ENCODE peak calls at places on chromosomes 12 and 14, in four cellular contexts. L is HepG2, Y is WTC11, T is A549. J is an unnamed sample.

GRCh38 chr12:45637706-45638105 is 91.8 kb upstream of the ARID2 start:
- DNase-seq in Y (no peak), L (no peak), T (no peak), J (no peak)

GRCh38 chr12:7583471-7583870 is 79.9 kb upstream of the CD163 start:
- DNase-seq in Y (no peak), T (no peak), L (no peak), J (no peak)

GRCh38 chr12:124506145-124506831 is 61.1 kb downstream of the NCOR2 start:
- DNase-seq in L (no peak), Y (no peak), T (no peak), J (peak; percentile 34)

GRCh38 chr14:26204362-26204953 is 393.4 kb downstream of the NOVA1 start:
- DNase-seq in T (no peak), Y (no peak), L (no peak), J (no peak)

GRCh38 chr12:79983492-79983891 is 48.6 kb upstream of the PPP1R12A start:
- DNase-seq in L (no peak), T (no peak), Y (no peak), J (no peak)

GRCh38 chr14:70808023-70808401 is 1.3 kb downstream of the MAP3K9 start:
- DNase-seq in T (peak; percentile 68), L (peak; percentile 47), Y (peak; percentile 52), J (no peak)

GRCh38 chr14:104098272-104099095 is 13.0 kb downstream of the ASPG start:
- DNase-seq in T (no peak), L (no peak), Y (no peak), J (no peak)

GRCh38 chr14:90726656-90727055 is 89.6 kb downstream of the TTC7B start:
- DNase-seq in T (no peak), Y (peak; percentile 24), L (no peak), J (no peak)

GRCh38 chr12:74365178-74365964 is 172.3 kb upstream of the ATXN7L3B start:
- DNase-seq in L (peak; percentile 21), Y (peak; percentile 48), T (no peak), J (peak; percentile 35)

GRCh38 chr14:92507174-92507768 is 6.3 kb upstream of the RIN3 start:
- DNase-seq in T (no peak), Y (no peak), L (no peak), J (no peak)

GRCh38 chr12:130715150-130715995 is 726 bp downstream of the RIMBP2 start:
- DNase-seq in Y (no peak), L (no peak), T (no peak), J (no peak)

GRCh38 chr12:119227292-119227691 is 48.6 kb downstream of the HSPB8 start:
- DNase-seq in T (no peak), Y (no peak), L (no peak), J (no peak)

GRCh38 chr14:102279688-102280348 is 25.1 kb downstream of the MOK start:
- DNase-seq in L (peak; percentile 64), T (peak; percentile 87), Y (no peak), J (no peak)

GRCh38 chr14:61456720-61457119 is 135.3 kb downstream of the PRKCH start:
- DNase-seq in T (peak; percentile 86), L (peak; percentile 60), Y (peak; percentile 77), J (peak; percentile 68)

GRCh38 chr14:47917344-47917954 is 242.0 kb upstream of the MDGA2 start:
- DNase-seq in T (no peak), Y (peak; percentile 37), L (peak; percentile 9), J (no peak)

GRCh38 chr12:113896194-113896593 is 69.9 kb downstream of the RBM19 start:
- DNase-seq in Y (peak; percentile 79), T (no peak), L (no peak), J (peak; percentile 48)

GRCh38 chr12:89464974-89465592 is 59.5 kb downstream of the GALNT4 start:
- DNase-seq in Y (no peak), L (no peak), T (no peak), J (no peak)

GRCh38 chr12:47184813-47185212 is 105.1 kb upstream of the AMIGO2 start:
- DNase-seq in L (no peak), Y (no peak), T (no peak), J (no peak)

GRCh38 chr14:106670006-106670405 is 1143.6 kb downstream of the TMEM121 start:
- DNase-seq in T (no peak), Y (no peak), L (no peak), J (no peak)

GRCh38 chr14:106666341-106666740 is 1140.0 kb downstream of the TMEM121 start:
- DNase-seq in T (no peak), Y (no peak), L (no peak), J (no peak)

GRCh38 chr14:106662947-106663346 is 1136.6 kb downstream of the TMEM121 start:
- DNase-seq in L (no peak), Y (no peak), T (no peak), J (no peak)

DNA sequence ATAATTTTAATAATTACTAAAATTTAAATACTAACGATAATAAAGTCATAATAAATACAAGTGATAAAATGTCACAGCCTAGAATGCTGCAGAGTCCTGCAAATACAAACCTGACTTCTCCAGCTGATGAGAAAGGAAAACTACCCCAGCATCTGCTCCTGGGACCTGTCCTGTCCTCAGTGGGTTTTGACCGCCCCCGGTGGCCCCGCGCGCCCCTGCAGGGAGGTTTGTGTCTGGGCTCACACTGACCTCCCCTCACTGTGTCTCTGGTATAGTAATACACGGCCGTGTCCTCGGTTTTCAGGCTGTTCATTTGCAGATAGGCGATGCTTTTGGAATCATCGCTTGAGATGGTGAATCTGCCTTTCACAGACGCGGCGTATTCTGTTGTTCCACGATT is 1139.4 kb downstream of the TMEM121 start:
- DNase-seq in Y (no peak), L (no peak), T (no peak), J (no peak)
- TF ChIP-seq HMGXB4 in Y (no peak), L (no peak), T (no peak), J (no peak)

GRCh38 chr12:131982041-131982440 is 32.3 kb downstream of the EP400 start:
- DNase-seq in T (no peak), L (no peak), Y (no peak), J (no peak)

GRCh38 chr12:131979606-131980005 is 29.9 kb downstream of the EP400 start:
- DNase-seq in Y (no peak), T (no peak), L (no peak), J (no peak)

GRCh38 chr12:131983026-131983425 is 33.3 kb downstream of the EP400 start:
- DNase-seq in L (no peak), T (no peak), Y (no peak), J (no peak)

GRCh38 chr12:131981388-131981787 is 31.6 kb downstream of the EP400 start:
- DNase-seq in Y (no peak), T (no peak), L (no peak), J (no peak)

GRCh38 chr12:131980263-131980662 is 30.5 kb downstream of the EP400 start:
- DNase-seq in Y (no peak), L (no peak), T (no peak), J (no peak)
- TF ChIP-seq CTCF in Y (no peak), L (peak; percentile 24), T (peak; percentile 34), J (no peak)

DNA sequence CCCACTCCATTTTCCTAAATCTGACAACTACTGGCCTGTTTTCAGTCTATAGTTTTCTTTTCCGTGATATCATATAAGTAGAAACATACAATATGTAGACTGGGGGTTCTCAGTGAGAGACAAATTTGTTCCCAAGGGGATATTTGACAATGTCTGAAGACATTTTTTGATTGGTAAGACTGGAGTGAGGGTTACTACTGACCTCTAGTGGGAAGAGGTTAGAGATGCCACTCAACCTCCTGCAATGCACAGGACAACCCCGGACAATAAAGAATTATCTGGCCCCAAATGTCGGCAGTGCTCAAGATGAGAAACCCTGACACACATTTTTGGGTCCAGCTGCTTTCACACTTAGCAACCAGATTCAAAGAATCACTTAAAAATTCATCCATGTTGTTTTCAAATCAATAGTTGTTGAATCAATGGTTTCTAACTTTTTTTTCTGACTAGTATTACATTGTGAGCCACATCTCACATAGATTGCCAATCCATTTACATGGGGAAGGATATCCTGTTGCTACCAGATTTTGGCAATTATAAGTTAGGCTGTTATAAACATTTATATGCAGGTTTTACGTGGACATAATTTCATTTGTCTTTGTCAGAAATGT is 307.1 kb downstream of the RPL10L start:
- DNase-seq in T (no peak), L (peak; percentile 15), Y (no peak), J (peak; percentile 1)
- TF ChIP-seq HMGXB4 in T (no peak), L (no peak), Y (no peak), J (no peak)

GRCh38 chr12:53220857-53221202 is 11.2 kb downstream of the RARG start:
- DNase-seq in L (peak; percentile 81), T (peak; percentile 98), Y (peak; percentile 94), J (peak; percentile 96)

GRCh38 chr12:53219956-53220856 is 11.8 kb downstream of the RARG start:
- DNase-seq in Y (peak; percentile 67), L (peak; percentile 38), T (peak; percentile 79), J (peak; percentile 83)

GRCh38 chr12:53223006-53223305 is 9.1 kb downstream of the RARG start:
- DNase-seq in T (no peak), Y (no peak), L (no peak), J (no peak)

GRCh38 chr12:53222170-53223005 is 9.6 kb downstream of the RARG start:
- DNase-seq in L (no peak), Y (no peak), T (no peak), J (no peak)

DNA sequence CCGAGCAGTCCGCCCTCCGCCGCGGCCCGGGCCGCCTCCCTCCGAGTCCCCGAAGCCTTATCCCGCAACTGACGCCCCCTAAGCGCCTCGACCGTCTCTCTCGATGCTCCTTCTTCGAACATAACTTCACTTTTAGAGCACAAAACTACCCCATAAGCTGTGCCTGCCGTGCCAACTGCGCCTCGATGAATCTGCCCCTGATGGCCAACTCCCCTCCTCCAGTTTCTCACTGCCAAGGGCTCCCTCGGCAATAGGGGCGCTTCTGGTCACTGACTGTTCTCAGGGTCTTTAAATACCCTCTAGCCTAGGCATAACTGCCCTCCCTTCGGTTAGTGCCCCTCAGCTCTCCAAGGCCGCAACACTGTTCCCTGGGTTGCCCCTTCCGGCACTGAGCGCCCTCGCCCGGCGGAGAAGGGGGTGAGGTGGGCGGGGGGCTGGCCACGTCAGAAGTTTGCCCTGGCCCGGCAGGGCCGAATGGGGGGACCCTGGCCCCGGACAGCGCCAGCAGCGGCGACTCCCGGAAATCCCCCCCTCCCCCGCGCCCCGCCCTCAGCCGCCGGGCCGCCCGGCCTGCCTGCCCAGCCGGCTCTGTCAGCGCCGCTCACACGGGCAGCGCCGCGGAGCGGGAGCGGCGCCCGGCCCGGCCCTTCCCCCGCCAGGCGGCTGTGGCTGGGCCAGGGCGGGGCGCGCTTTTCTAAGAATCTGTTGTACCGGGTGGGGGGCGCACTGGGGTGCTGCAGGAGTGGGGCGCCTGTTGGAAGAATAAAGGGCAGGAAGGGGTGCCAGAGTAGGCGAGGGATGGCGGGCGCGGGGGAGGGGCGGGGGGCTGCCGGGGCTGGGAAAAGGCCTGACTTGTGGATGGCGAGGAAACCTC is 10.6 kb downstream of the RARG start:
- DNase-seq in Y (peak; percentile 89), L (peak; percentile 77), T (peak; percentile 69), J (peak; percentile 75)
- TF ChIP-seq CTCF in Y (no peak), L (peak; percentile 70), T (peak; percentile 51), J (peak; percentile 23)

GRCh38 chr12:104957388-104958008 is 592 bp downstream of the SLC41A2 start:
- DNase-seq in L (no peak), Y (no peak), T (peak; percentile 57), J (no peak)
- TF ChIP-seq HMGXB4 in L (no peak), Y (no peak), T (no peak), J (no peak)

GRCh38 chr14:69259531-69260245 is at the start of gene GALNT16:
- DNase-seq in L (no peak), Y (peak; percentile 69), T (peak; percentile 63), J (no peak)
- TF ChIP-seq CTCF in L (no peak), Y (no peak), T (peak; percentile 25), J (peak; percentile 71)

J was measured in K562.